ENCODE peak calls at places on chromosomes 12 and 14, in five cellular contexts. A, Q, K, F and E are unnamed samples.
A peak's percentile ranks its signal among the peaks of the same experiment; 100 is the strongest.

GRCh38 chr14:88198441-88198840 is 124.6 kb downstream of the KCNK10 start:
- DNase-seq in K (no peak), F (no peak), A (no peak), Q (no peak), E (no peak)

GRCh38 chr12:89890191-89890590 is 181.6 kb upstream of the ATP2B1 start:
- DNase-seq in A (no peak), Q (no peak), K (no peak), F (no peak), E (no peak)

GRCh38 chr12:6384499-6385436 is 806 bp downstream of the LTBR start:
- DNase-seq in A (peak; percentile 20), F (no peak), K (peak; percentile 62), Q (no peak), E (peak; percentile 25)

GRCh38 chr12:109635717-109636116 is 62.1 kb downstream of the MVK start:
- DNase-seq in F (no peak), Q (no peak), A (no peak), K (no peak), E (no peak)

GRCh38 chr14:89108608-89109007 is 284.2 kb downstream of the TTC8 start:
- DNase-seq in A (no peak), Q (no peak), K (no peak), F (no peak), E (no peak)

GRCh38 chr12:69167648-69168165 is 71.7 kb upstream of the CPSF6 start:
- DNase-seq in A (no peak), F (no peak), K (no peak), Q (no peak), E (no peak)

GRCh38 chr14:75648066-75648838 is 12.4 kb downstream of the ERG28 start:
- DNase-seq in F (peak; percentile 82), A (peak; percentile 99), Q (peak; percentile 94), K (peak; percentile 25), E (peak; percentile 85)

GRCh38 chr12:62908667-62909066 is 26.3 kb downstream of the PPM1H start:
- DNase-seq in Q (no peak), A (no peak), F (no peak), K (no peak), E (no peak)